ENCODE peak calls at places on chromosomes 1 and 21, in seven cellular contexts. A, E, C, K, F, X and G are unnamed samples. For H3K9me3 and H3K36me3, the result is how much of the 10 kb centered on the place peaks cover.

GRCh38 chr1:234584926-234585325 is 25.1 kb downstream of the IRF2BP2 start:
- DNase-seq in X (no peak), C (no peak), F (no peak), A (no peak), E (no peak), K (peak), G (no peak)

GRCh38 chr1:204503122-204503912 is 8.7 kb upstream of the PIK3C2B start:
- DNase-seq in K (peak), A (no peak), E (peak), C (no peak), X (no peak), F (no peak), G (no peak)

GRCh38 chr1:150578278-150579109 is 916 bp downstream of the MCL1 start:
- DNase-seq in C (no peak), K (peak), A (peak), E (peak), X (peak), F (no peak), G (no peak)

GRCh38 chr1:85900921-85901320 is 192.7 kb upstream of the ZNHIT6 start:
- DNase-seq in A (no peak), C (no peak), X (no peak), E (no peak), F (no peak), K (no peak), G (no peak)

GRCh38 chr1:17831619-17832018 is 76.5 kb downstream of the ACTL8 start:
- DNase-seq in C (no peak), X (no peak), F (no peak), K (peak), A (no peak), E (no peak), G (no peak)

GRCh38 chr1:178518894-178519293 is 6.0 kb downstream of the TEX35 start:
- DNase-seq in F (no peak), X (no peak), A (no peak), C (no peak), K (no peak), E (no peak), G (no peak)

GRCh38 chr1:57468661-57469523 is 45.0 kb upstream of the DAB1 start:
- DNase-seq in C (no peak), K (peak), A (no peak), E (no peak), X (no peak), F (no peak), G (no peak)

GRCh38 chr1:200248541-200248940 is 161.3 kb downstream of the ZNF281 start:
- DNase-seq in A (no peak), K (no peak), X (no peak), E (no peak), C (no peak), F (no peak), G (no peak)

GRCh38 chr1:9590201-9590600 is 1.5 kb downstream of the TMEM201 start:
- DNase-seq in A (no peak), C (no peak), K (no peak), E (no peak), X (peak), F (no peak), G (no peak)

GRCh38 chr1:94143809-94144176 is 22.8 kb upstream of the ABCA4 start:
- DNase-seq in K (no peak), X (no peak), E (no peak), C (no peak), F (no peak), A (no peak), G (no peak)

GRCh38 chr1:94342416-94342815 is 75.8 kb upstream of the ABCD3 start:
- DNase-seq in E (no peak), K (no peak), A (no peak), X (no peak), F (no peak), C (no peak), G (no peak)

GRCh38 chr21:32412998-32413504 is 545 bp downstream of the EVA1C start:
- DNase-seq in X (peak), E (peak), K (no peak), A (peak), C (no peak), F (peak), G (peak)
- TF ChIP-seq CTCF in X (no peak), E (no peak), K (peak), A (no peak), C (no peak), F (no peak), G (no peak)

GRCh38 chr1:1079408-1080121 is 5.5 kb upstream of the RNF223 start:
- DNase-seq in E (no peak), A (peak), C (peak), X (peak), F (peak), K (peak), G (peak)
- H3K9me3 ChIP-seq in E (under half), A (under half), C (under half), X (under half), F (under half), K (under half), G (under half)

DNA sequence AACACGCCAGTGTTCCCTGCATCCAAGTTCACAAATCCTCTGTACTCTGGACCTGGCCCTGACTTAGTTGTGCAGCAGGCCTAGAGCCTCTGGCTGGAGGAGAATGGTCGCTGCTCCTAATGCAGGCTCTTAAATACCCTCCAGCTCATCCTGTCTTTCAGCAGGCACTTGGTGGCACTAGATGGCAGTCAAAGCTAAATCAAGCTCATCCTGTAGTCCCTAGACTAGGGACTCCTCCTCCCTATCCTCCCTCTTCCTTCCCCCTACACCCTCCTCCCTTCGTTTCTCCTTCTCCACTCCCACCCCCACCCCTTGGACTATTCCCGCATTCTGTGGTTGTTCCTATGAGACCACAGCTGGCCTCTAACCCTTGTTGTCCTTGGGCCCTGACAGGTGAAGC is 41.5 kb upstream of the MTR start:
- DNase-seq in C (no peak), F (no peak), X (no peak), E (no peak), K (peak), A (no peak), G (no peak)
- H3K36me3 ChIP-seq in C (under half), F (under half), X (under half), E (under half), K (under half), A (half or more), G (under half)

GRCh38 chr1:27603962-27604578 is at the start of gene AHDC1:
- DNase-seq in K (peak), X (peak), A (peak), E (peak), F (peak), C (peak), G (peak)

GRCh38 chr1:27601321-27601770 is 2.6 kb downstream of the AHDC1 start:
- DNase-seq in F (no peak), E (no peak), K (no peak), A (no peak), X (no peak), C (no peak), G (no peak)

GRCh38 chr1:27601771-27602509 is 2.0 kb downstream of the AHDC1 start:
- DNase-seq in F (peak), X (peak), C (no peak), K (peak), A (peak), E (no peak), G (peak)

GRCh38 chr1:27603320-27603961 is 503 bp downstream of the AHDC1 start:
- DNase-seq in C (no peak), X (peak), A (peak), E (no peak), F (peak), K (no peak), G (peak)

DNA sequence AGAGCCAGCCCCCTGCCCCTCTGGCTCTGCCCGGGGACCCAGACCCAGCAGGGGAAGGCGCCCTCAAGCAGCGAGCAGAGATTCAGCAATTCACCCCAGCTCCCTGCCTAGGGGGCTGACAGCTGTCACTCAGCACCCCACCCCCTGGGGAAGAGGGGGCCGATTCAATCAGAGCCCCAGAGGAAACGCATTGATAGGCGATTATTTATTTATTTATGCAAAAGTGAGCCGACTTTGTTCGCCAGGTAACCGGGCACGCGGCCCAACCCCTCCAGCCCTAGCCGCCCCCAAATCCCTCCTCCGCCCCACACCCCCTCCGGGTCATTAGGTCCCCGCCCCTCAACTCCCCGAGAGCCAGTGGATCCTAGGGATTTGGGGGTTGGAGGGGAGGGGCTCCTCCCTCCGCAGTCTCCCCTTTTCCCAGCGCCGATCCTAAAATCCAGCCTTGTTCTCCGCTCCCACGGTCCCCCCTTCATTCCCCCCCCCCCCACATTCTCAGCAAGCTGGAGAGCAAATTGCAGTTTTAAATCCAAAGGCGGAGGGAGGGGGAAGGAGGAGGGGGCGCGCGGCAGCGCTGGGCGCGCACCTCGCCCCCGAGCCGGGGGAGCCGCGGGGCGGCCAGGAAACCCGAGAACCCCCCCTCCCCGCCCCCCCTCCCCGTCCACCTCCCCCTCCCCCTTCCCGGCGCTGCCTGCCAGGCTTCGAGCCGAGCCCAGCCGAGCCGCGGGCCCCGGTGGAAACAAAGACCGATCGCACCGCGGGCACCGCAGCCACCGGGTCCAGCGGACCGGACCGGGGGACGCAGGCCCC is 1.2 kb downstream of the AHDC1 start:
- DNase-seq in X (peak), A (peak), F (peak), K (no peak), E (no peak), C (no peak), G (peak)
- TF ChIP-seq CTCF in X (no peak), A (no peak), F (no peak), K (peak), E (no peak), C (no peak), G (no peak)

DNA sequence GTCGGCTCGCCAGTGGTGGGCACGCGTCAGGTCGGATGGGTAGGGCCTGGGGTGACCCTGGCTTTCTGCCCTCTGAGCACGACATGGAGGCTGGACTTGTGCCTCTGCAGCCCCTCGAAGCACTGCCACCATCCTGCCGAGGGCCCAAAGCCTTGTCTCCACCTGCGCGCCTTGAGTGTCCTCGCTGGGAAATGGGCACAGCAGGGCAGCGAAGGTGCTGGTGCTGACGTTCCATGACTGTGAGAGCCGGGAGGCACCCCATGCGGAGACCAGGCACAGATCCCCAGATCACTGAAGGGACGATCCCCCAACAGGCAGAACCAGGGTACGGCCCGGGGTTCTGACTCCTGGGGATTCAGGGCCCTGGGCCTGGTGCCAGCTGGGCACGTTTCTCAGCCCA is 60.3 kb downstream of the SIK1 start:
- DNase-seq in C (no peak), F (no peak), X (peak), E (no peak), K (no peak), A (no peak), G (no peak)
- H3K9me3 ChIP-seq in C (under half), F (under half), X (under half), E (under half), K (under half), A (under half), G (under half)

GRCh38 chr21:33261635-33262034 is 4.5 kb upstream of the IL10RB start:
- DNase-seq in F (no peak), C (no peak), X (no peak), E (peak), A (no peak), K (peak), G (no peak)

GRCh38 chr21:33257404-33257803 is 8.8 kb upstream of the IL10RB start:
- DNase-seq in X (no peak), F (no peak), E (no peak), K (no peak), C (no peak), A (no peak), G (no peak)

GRCh38 chr21:33258475-33258874 is 7.7 kb upstream of the IL10RB start:
- DNase-seq in K (no peak), A (no peak), C (no peak), X (no peak), E (no peak), F (no peak), G (no peak)

GRCh38 chr21:33259995-33260394 is 6.2 kb upstream of the IL10RB start:
- DNase-seq in X (no peak), A (no peak), F (no peak), C (no peak), E (no peak), K (no peak), G (no peak)

DNA sequence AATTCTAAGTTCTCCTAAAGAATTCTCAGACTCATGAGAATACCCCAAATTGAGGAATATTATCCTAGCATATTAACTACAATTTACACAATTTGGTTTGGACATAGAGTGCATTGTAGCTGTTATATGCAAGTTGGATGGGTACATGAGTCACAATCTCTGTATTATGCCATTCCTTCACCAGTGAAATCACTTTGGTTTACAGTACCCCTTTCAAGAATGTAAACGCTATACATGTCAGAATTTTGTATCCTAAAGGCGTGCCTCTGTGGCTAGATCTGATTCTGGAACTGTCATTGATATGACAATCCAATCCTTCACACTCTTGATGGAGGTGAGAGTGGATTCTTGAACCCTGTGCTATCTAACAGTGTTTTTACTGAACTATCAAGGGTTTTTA is 6.7 kb upstream of the IL10RB start:
- DNase-seq in F (no peak), C (no peak), K (no peak), E (no peak), X (no peak), A (no peak), G (no peak)
- H3K36me3 ChIP-seq in F (under half), C (under half), K (under half), E (half or more), X (under half), A (half or more), G (under half)

GRCh38 chr1:48908606-48909005 is 131.9 kb upstream of the BEND5 start:
- DNase-seq in E (no peak), A (no peak), F (no peak), X (no peak), C (no peak), K (no peak), G (no peak)
- TF ChIP-seq CTCF in E (no peak), A (no peak), F (no peak), X (no peak), C (no peak), K (no peak), G (no peak)